ENCODE peak calls at places on chromosomes 7 and 10, in four cellular contexts. H is heart left ventricle; M is mammary epithelial cell; P is effector memory CD4-positive, alpha-beta T cell. X is an unnamed sample.

GRCh38 chr7:131655866-131656265 is 99.4 kb upstream of the PODXL start:
- DNase-seq in P (no peak), M (no peak), H (no peak), X (no peak)

GRCh38 chr10:12414278-12414988 is 65.1 kb downstream of the CAMK1D start:
- DNase-seq in P (no peak), H (no peak), M (no peak), X (no peak)

GRCh38 chr10:77564781-77565589 is 72.6 kb downstream of the KCNMA1 start:
- DNase-seq in P (no peak), M (peak; percentile 46), H (no peak), X (no peak)

GRCh38 chr7:89028319-89028718 is 232.8 kb upstream of the TEX47 start:
- DNase-seq in H (no peak), P (no peak), M (no peak), X (no peak)

GRCh38 chr10:49594594-49594993 is 15.5 kb upstream of the SLC18A3 start:
- DNase-seq in M (peak; percentile 48), H (no peak), P (no peak), X (no peak)

GRCh38 chr7:5382281-5383041 is 41.2 kb downstream of the TNRC18 start:
- DNase-seq in M (no peak), H (no peak), P (no peak), X (no peak)

GRCh38 chr10:4656576-4657194 is 169.3 kb upstream of the AKR1E2 start:
- DNase-seq in M (peak; percentile 52), H (peak; percentile 66), P (peak; percentile 4), X (no peak)

GRCh38 chr10:45460235-45460878 is 86.3 kb downstream of the ALOX5 start:
- DNase-seq in P (no peak), M (no peak), H (no peak), X (no peak)

GRCh38 chr7:155930061-155930460 is 117.8 kb upstream of the SHH start:
- DNase-seq in M (no peak), P (no peak), H (no peak), X (no peak)

GRCh38 chr10:11086177-11086576 is 68.5 kb downstream of the CELF2 start:
- DNase-seq in M (no peak), P (no peak), H (peak; percentile 80), X (no peak)

GRCh38 chr7:127365957-127366315 is 26.6 kb downstream of the ZNF800 start:
- DNase-seq in P (no peak), M (no peak), H (no peak), X (no peak)

GRCh38 chr7:129210256-129210988 is 14.4 kb upstream of the AHCYL2 start:
- DNase-seq in P (no peak), H (peak; percentile 86), M (peak; percentile 32), X (no peak)

GRCh38 chr10:127498081-127498480 is 51.0 kb upstream of the NPS start:
- DNase-seq in H (no peak), M (no peak), P (no peak), X (no peak)

GRCh38 chr10:48945441-48946143 is 6.0 kb upstream of the LRRC18 start:
- DNase-seq in H (no peak), M (no peak), P (no peak), X (no peak)

GRCh38 chr7:16847381-16847860 is 34.4 kb downstream of the AGR3 start:
- DNase-seq in P (no peak), H (no peak), M (peak; percentile 44), X (no peak)

GRCh38 chr7:117269417-117269816 is 53.4 kb downstream of the WNT2 start:
- DNase-seq in H (no peak), M (peak; percentile 94), P (no peak), X (peak; percentile 75)

GRCh38 chr7:30743371-30744074 is 8.4 kb upstream of the INMT start:
- DNase-seq in M (peak; percentile 25), P (no peak), H (peak; percentile 70), X (no peak)

GRCh38 chr10:91901784-91902677 is 7.3 kb downstream of the FGFBP3 start:
- DNase-seq in H (no peak), M (peak; percentile 92), P (no peak), X (peak; percentile 40)

GRCh38 chr10:123062726-123063125 is 53.9 kb downstream of the ACADSB start:
- DNase-seq in H (no peak), P (no peak), M (no peak), X (no peak)

GRCh38 chr7:19713676-19714075 is 4.8 kb upstream of the POLR1F start:
- DNase-seq in M (peak; percentile 21), H (no peak), P (no peak), X (peak; percentile 11)

GRCh38 chr7:8443871-8444756 is 10.7 kb downstream of the NXPH1 start:
- DNase-seq in H (no peak), M (no peak), P (no peak), X (no peak)

GRCh38 chr7:90973146-90973545 is 291.1 kb upstream of the FZD1 start:
- DNase-seq in H (no peak), P (no peak), M (no peak), X (no peak)

GRCh38 chr10:125721035-125721434 is 1.5 kb downstream of the EDRF1 start:
- DNase-seq in P (no peak), H (no peak), M (no peak), X (no peak)
- H3K4me1 ChIP-seq in P (peaks cover 6% of the 10 kb centered on the region), H (peaks cover 9% of the 10 kb centered on the region), M (peaks cover 9% of the 10 kb centered on the region), X (peaks cover 14% of the 10 kb centered on the region)

DNA sequence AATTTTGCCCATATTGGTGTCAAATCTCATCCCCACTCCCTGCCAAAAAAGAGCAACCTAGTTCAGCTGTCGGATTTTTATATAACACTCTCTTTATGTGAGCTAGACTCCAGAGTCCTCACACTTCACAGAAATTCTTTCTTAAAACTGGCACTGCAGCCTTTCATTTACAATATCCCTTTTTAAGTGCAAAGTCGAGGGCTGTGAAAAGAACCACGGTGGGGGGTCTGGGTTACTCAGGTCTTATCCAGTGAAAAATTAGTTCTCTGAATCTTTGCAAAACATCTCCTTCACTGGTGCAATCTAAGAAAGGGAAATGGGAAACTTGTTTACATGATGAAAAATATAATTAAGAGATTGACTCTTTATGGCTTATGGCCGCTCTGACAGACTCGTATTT is 30.5 kb upstream of the DGKI start:
- DNase-seq in M (no peak), H (no peak), P (no peak), X (no peak)
- H3K4me1 ChIP-seq in M (peaks cover 41% of the 10 kb centered on the region), H (no peaks in the 10 kb centered on the region), P (no peaks in the 10 kb centered on the region), X (peaks cover 29% of the 10 kb centered on the region)

DNA sequence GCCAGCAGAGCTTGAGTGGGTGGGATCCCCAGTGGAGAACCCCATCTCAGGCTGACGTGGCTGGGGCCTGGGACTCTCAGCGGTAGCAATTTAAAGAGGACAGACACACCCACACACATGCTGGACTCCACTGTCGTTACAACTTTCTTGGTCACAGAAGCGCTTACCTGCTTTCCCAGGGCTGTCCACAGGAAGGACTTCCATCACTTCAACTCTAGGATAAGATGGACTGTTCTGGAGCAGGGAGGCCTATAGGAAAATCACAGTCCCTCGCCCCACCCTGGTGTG is 6.4 kb downstream of the UNC5B start:
- DNase-seq in M (no peak), P (no peak), H (no peak), X (no peak)
- H3K4me1 ChIP-seq in M (peaks cover 32% of the 10 kb centered on the region), P (no peaks in the 10 kb centered on the region), H (peaks cover 44% of the 10 kb centered on the region), X (peaks cover 21% of the 10 kb centered on the region)

DNA sequence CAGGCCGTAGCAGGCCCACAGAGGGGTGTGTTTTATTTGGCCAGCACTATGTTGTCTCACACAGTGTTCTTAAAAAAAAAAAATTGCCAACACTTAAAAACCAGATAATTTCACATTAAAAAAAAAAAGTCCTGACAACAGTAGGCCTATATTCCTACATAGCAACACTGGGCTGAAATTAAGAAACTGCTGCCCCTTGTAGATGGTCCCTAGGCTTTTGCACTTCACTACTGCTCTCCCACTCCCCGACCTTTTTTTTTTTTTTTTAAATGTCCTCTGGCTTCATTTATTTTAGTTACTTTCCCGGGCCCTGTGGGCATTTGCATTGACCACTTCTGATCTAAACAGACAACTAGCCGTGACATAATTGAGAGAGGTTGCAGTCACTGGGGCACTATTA is 36.0 kb downstream of the SPAG6 start:
- DNase-seq in P (no peak), H (no peak), M (no peak), X (no peak)
- H3K4me1 ChIP-seq in P (no peaks in the 10 kb centered on the region), H (no peaks in the 10 kb centered on the region), M (no peaks in the 10 kb centered on the region), X (no peaks in the 10 kb centered on the region)